ENCODE peak calls at places on chromosomes 2 and 18, in six cellular contexts. R, I, U, L, W and B are unnamed samples.

GRCh38 chr18:48713302-48713701 is 174.5 kb downstream of the CTIF start:
- DNase-seq in R (peak; percentile 86), I (no peak), U (no peak), L (no peak), W (peak; percentile 78), B (no peak)

GRCh38 chr2:240930631-240931318 is 24.6 kb downstream of the CROCC2 start:
- DNase-seq in R (peak; percentile 42), I (peak; percentile 73), U (peak; percentile 40), L (no peak), W (no peak), B (peak; percentile 3)

GRCh38 chr18:72187956-72188355 is 356.2 kb downstream of the CBLN2 start:
- DNase-seq in R (no peak), I (no peak), U (no peak), L (no peak), W (no peak), B (no peak)

GRCh38 chr2:89834306-89834705 is 1142.8 kb downstream of the RPIA start:
- DNase-seq in R (no peak), I (no peak), U (no peak), L (no peak), W (no peak), B (no peak)

GRCh38 chr2:219018726-219019125 is 22.6 kb downstream of the CFAP65 start:
- DNase-seq in R (no peak), I (no peak), U (peak; percentile 28), L (no peak), W (no peak), B (no peak)

GRCh38 chr2:165795011-165795410 is 964 bp upstream of the GALNT3 start:
- DNase-seq in R (no peak), I (no peak), U (no peak), L (no peak), W (no peak), B (no peak)

GRCh38 chr2:170881840-170882239 is 47.2 kb upstream of the GORASP2 start:
- DNase-seq in R (no peak), I (no peak), U (no peak), L (no peak), W (no peak), B (no peak)

GRCh38 chr2:42984081-42984480 is 191.7 kb upstream of the HAAO start:
- DNase-seq in R (no peak), I (no peak), U (no peak), L (no peak), W (no peak), B (peak; percentile 38)

GRCh38 chr2:219274392-219274921 is 4.7 kb upstream of the DNAJB2 start:
- DNase-seq in R (peak; percentile 35), I (no peak), U (no peak), L (no peak), W (peak; percentile 64), B (no peak)

GRCh38 chr18:63878343-63878742 is 9.2 kb upstream of the SERPINB2 start:
- DNase-seq in R (no peak), I (no peak), U (no peak), L (no peak), W (peak; percentile 53), B (no peak)

GRCh38 chr2:11748861-11749645 is 2.6 kb downstream of the LPIN1 start:
- DNase-seq in R (no peak), I (no peak), U (no peak), L (no peak), W (no peak), B (no peak)

GRCh38 chr2:241187835-241188234 is 642 bp upstream of the ANO7 start:
- DNase-seq in R (no peak), I (no peak), U (no peak), L (no peak), W (no peak), B (no peak)

GRCh38 chr2:8570637-8571036 is 111.2 kb upstream of the ID2 start:
- DNase-seq in R (no peak), I (no peak), U (no peak), L (no peak), W (no peak), B (no peak)

GRCh38 chr2:173264603-173265366 is 89.9 kb upstream of the CDCA7 start:
- DNase-seq in R (no peak), I (no peak), U (peak; percentile 63), L (peak; percentile 6), W (no peak), B (no peak)

GRCh38 chr2:74501335-74502071 is 2.1 kb upstream of the LBX2 start:
- DNase-seq in R (no peak), I (peak; percentile 45), U (peak; percentile 30), L (no peak), W (no peak), B (no peak)

GRCh38 chr2:234676859-234677450 is 180.1 kb upstream of the ARL4C start:
- DNase-seq in R (no peak), I (no peak), U (no peak), L (no peak), W (no peak), B (peak; percentile 27)

GRCh38 chr18:53380063-53380639 is 844.3 kb downstream of the MBD2 start:
- DNase-seq in R (no peak), I (no peak), U (no peak), L (no peak), W (peak; percentile 54), B (no peak)

GRCh38 chr2:52416340-52416739 is 1351.3 kb upstream of the CHAC2 start:
- DNase-seq in R (no peak), I (no peak), U (no peak), L (no peak), W (no peak), B (no peak)

GRCh38 chr18:31490387-31490786 is 7.6 kb upstream of the DSG2 start:
- DNase-seq in R (no peak), I (no peak), U (no peak), L (no peak), W (no peak), B (no peak)

GRCh38 chr18:69778680-69779079 is 169.0 kb downstream of the CD226 start:
- DNase-seq in R (no peak), I (no peak), U (no peak), L (no peak), W (no peak), B (no peak)

GRCh38 chr2:44528595-44528994 is 166.8 kb downstream of the CAMKMT start:
- DNase-seq in R (no peak), I (no peak), U (no peak), L (no peak), W (peak; percentile 63), B (no peak)

GRCh38 chr2:213627054-213627710 is 342.9 kb downstream of the SPAG16 start:
- DNase-seq in R (no peak), I (no peak), U (no peak), L (no peak), W (no peak), B (no peak)

GRCh38 chr2:216621292-216621691 is 11.9 kb upstream of the IGFBP2 start:
- DNase-seq in R (no peak), I (no peak), U (no peak), L (no peak), W (peak; percentile 15), B (no peak)

GRCh38 chr2:47569658-47570398 is 166.9 kb downstream of the MSH2 start:
- DNase-seq in R (peak; percentile 32), I (peak; percentile 75), U (no peak), L (no peak), W (peak; percentile 17), B (no peak)
- H3K4me3 ChIP-seq in R (no peak overlapping the region), I (no peak overlapping the region), U (peak overlapping the region; percentile 8), L (no peak overlapping the region), W (peak overlapping the region; percentile 47), B (no peak overlapping the region)

GRCh38 chr2:45896281-45896680 is 244.8 kb downstream of the PRKCE start:
- DNase-seq in R (no peak), I (no peak), U (no peak), L (no peak), W (peak; percentile 29), B (no peak)

GRCh38 chr2:45897836-45898235 is 246.4 kb downstream of the PRKCE start:
- DNase-seq in R (no peak), I (no peak), U (peak; percentile 76), L (no peak), W (no peak), B (no peak)

GRCh38 chr2:45901468-45902081 is 250.1 kb downstream of the PRKCE start:
- DNase-seq in R (no peak), I (no peak), U (no peak), L (no peak), W (no peak), B (no peak)

GRCh38 chr2:45895477-45895876 is 244.0 kb downstream of the PRKCE start:
- DNase-seq in R (no peak), I (no peak), U (no peak), L (no peak), W (no peak), B (no peak)

GRCh38 chr2:45898819-45899218 is 247.3 kb downstream of the PRKCE start:
- DNase-seq in R (no peak), I (no peak), U (no peak), L (no peak), W (peak; percentile 55), B (no peak)
- H3K4me1 ChIP-seq in R (peaks cover 18% of the 10 kb centered on the region), I (peaks cover 9% of the 10 kb centered on the region), U (peaks cover 57% of the 10 kb centered on the region), L (no peaks in the 10 kb centered on the region), W (peaks cover 10% of the 10 kb centered on the region), B (no peaks in the 10 kb centered on the region)

GRCh38 chr2:195532255-195532627 is 124.8 kb upstream of the SLC39A10 start:
- DNase-seq in R (no peak), I (no peak), U (no peak), L (no peak), W (no peak), B (no peak)
- H3K4me3 ChIP-seq in R (no peak overlapping the region), I (no peak overlapping the region), U (no peak overlapping the region), L (no peak overlapping the region), W (no peak overlapping the region), B (no peak overlapping the region)

GRCh38 chr2:109229094-109229675 is 100.2 kb downstream of the SH3RF3 start:
- DNase-seq in R (no peak), I (no peak), U (no peak), L (no peak), W (no peak), B (no peak)
- H3K4me1 ChIP-seq in R (peaks cover 5% of the 10 kb centered on the region), I (peaks cover 3% of the 10 kb centered on the region), U (peaks cover 17% of the 10 kb centered on the region), L (no peaks in the 10 kb centered on the region), W (no peaks in the 10 kb centered on the region), B (no peaks in the 10 kb centered on the region)

GRCh38 chr2:69620870-69621269 is 22.7 kb downstream of the AAK1 start:
- DNase-seq in R (no peak), I (no peak), U (no peak), L (no peak), W (no peak), B (no peak)
- H3K4me3 ChIP-seq in R (no peak overlapping the region), I (no peak overlapping the region), U (no peak overlapping the region), L (no peak overlapping the region), W (no peak overlapping the region), B (no peak overlapping the region)

GRCh38 chr2:85743304-85743978 is 10.3 kb upstream of the ATOH8 start:
- DNase-seq in R (peak; percentile 70), I (no peak), U (no peak), L (no peak), W (peak; percentile 66), B (no peak)

GRCh38 chr2:85741811-85742507 is 11.8 kb upstream of the ATOH8 start:
- DNase-seq in R (peak; percentile 92), I (peak; percentile 84), U (peak; percentile 89), L (no peak), W (peak; percentile 92), B (no peak)

GRCh38 chr2:85744055-85744454 is 9.7 kb upstream of the ATOH8 start:
- DNase-seq in R (no peak), I (no peak), U (no peak), L (no peak), W (no peak), B (no peak)

GRCh38 chr2:85740193-85740592 is 13.6 kb upstream of the ATOH8 start:
- DNase-seq in R (no peak), I (no peak), U (no peak), L (no peak), W (no peak), B (no peak)

GRCh38 chr2:85741211-85741610 is 12.6 kb upstream of the ATOH8 start:
- DNase-seq in R (peak; percentile 80), I (no peak), U (no peak), L (no peak), W (no peak), B (no peak)
- H3K4me1 ChIP-seq in R (peaks cover 42% of the 10 kb centered on the region), I (peaks cover 38% of the 10 kb centered on the region), U (peaks cover 73% of the 10 kb centered on the region), L (no peaks in the 10 kb centered on the region), W (no peaks in the 10 kb centered on the region), B (no peaks in the 10 kb centered on the region)